ENCODE peak calls at places on chromosomes 12 and 14, in four cellular contexts. One of them, this sample, is unnamed.

GRCh38 chr12:124940393-124941169 is 26.1 kb upstream of the UBC start:
- DNase-seq in cardiac muscle cell: peak; percentile 93
- DNase-seq in fibroblast of villous mesenchyme: peak; percentile 93
- DNase-seq in AG04450: peak; percentile 74
- DNase-seq in this sample: peak; percentile 97

GRCh38 chr12:8065991-8066594 is at the start of gene C3AR1:
- DNase-seq in cardiac muscle cell: peak; percentile 73
- DNase-seq in AG04450: no peak
- DNase-seq in fibroblast of villous mesenchyme: peak; percentile 82
- DNase-seq in this sample: peak; percentile 64

GRCh38 chr14:70709726-70710382 is 68.1 kb downstream of the TTC9 start:
- DNase-seq in AG04450: no peak
- DNase-seq in fibroblast of villous mesenchyme: no peak
- DNase-seq in cardiac muscle cell: no peak
- DNase-seq in this sample: no peak

GRCh38 chr12:49649892-49650291 is 26.5 kb downstream of the PRPF40B start:
- DNase-seq in fibroblast of villous mesenchyme: no peak
- DNase-seq in AG04450: no peak
- DNase-seq in cardiac muscle cell: no peak
- DNase-seq in this sample: no peak

GRCh38 chr14:100679707-100680438 is 46.8 kb upstream of the DLK1 start:
- DNase-seq in AG04450: peak; percentile 27
- DNase-seq in fibroblast of villous mesenchyme: peak; percentile 96
- DNase-seq in cardiac muscle cell: peak; percentile 82
- DNase-seq in this sample: peak; percentile 93

GRCh38 chr12:13504074-13504473 is 307.5 kb downstream of the EMP1 start:
- DNase-seq in fibroblast of villous mesenchyme: no peak
- DNase-seq in cardiac muscle cell: peak; percentile 5
- DNase-seq in AG04450: no peak
- DNase-seq in this sample: no peak

GRCh38 chr12:68609955-68610434 is 704 bp upstream of the RAP1B start:
- DNase-seq in fibroblast of villous mesenchyme: no peak
- DNase-seq in AG04450: no peak
- DNase-seq in cardiac muscle cell: peak; percentile 55
- DNase-seq in this sample: no peak

GRCh38 chr12:12724421-12725085 is 7.4 kb downstream of the CDKN1B start:
- DNase-seq in cardiac muscle cell: peak; percentile 18
- DNase-seq in fibroblast of villous mesenchyme: peak; percentile 28
- DNase-seq in AG04450: no peak
- DNase-seq in this sample: no peak

GRCh38 chr12:85468356-85469157 is 188.5 kb downstream of the ALX1 start:
- DNase-seq in cardiac muscle cell: peak; percentile 76
- DNase-seq in AG04450: peak; percentile 8
- DNase-seq in fibroblast of villous mesenchyme: peak; percentile 74
- DNase-seq in this sample: peak; percentile 18

GRCh38 chr14:106665814-106666213 is 1139.4 kb downstream of the TMEM121 start:
- DNase-seq in fibroblast of villous mesenchyme: no peak
- DNase-seq in cardiac muscle cell: no peak
- DNase-seq in AG04450: no peak
- DNase-seq in this sample: no peak
- TF ChIP-seq CTCF in fibroblast of villous mesenchyme: no peak
- TF ChIP-seq CTCF in cardiac muscle cell: no peak
- TF ChIP-seq CTCF in AG04450: no peak
- TF ChIP-seq CTCF in this sample: no peak

GRCh38 chr14:63524537-63525155 is 18.5 kb downstream of the PPP2R5E start:
- DNase-seq in AG04450: no peak
- DNase-seq in cardiac muscle cell: no peak
- DNase-seq in fibroblast of villous mesenchyme: no peak
- DNase-seq in this sample: no peak
- H3K4me3 ChIP-seq in AG04450: no peak overlapping the region
- H3K4me3 ChIP-seq in cardiac muscle cell: no peak overlapping the region
- H3K4me3 ChIP-seq in fibroblast of villous mesenchyme: no peak overlapping the region
- H3K4me3 ChIP-seq in this sample: no peak overlapping the region

GRCh38 chr12:115820661-115821060 is 456.8 kb downstream of the MED13L start:
- DNase-seq in cardiac muscle cell: no peak
- DNase-seq in AG04450: no peak
- DNase-seq in fibroblast of villous mesenchyme: no peak
- DNase-seq in this sample: no peak
- TF ChIP-seq CTCF in cardiac muscle cell: no peak
- TF ChIP-seq CTCF in AG04450: no peak
- TF ChIP-seq CTCF in fibroblast of villous mesenchyme: no peak
- TF ChIP-seq CTCF in this sample: no peak

DNA sequence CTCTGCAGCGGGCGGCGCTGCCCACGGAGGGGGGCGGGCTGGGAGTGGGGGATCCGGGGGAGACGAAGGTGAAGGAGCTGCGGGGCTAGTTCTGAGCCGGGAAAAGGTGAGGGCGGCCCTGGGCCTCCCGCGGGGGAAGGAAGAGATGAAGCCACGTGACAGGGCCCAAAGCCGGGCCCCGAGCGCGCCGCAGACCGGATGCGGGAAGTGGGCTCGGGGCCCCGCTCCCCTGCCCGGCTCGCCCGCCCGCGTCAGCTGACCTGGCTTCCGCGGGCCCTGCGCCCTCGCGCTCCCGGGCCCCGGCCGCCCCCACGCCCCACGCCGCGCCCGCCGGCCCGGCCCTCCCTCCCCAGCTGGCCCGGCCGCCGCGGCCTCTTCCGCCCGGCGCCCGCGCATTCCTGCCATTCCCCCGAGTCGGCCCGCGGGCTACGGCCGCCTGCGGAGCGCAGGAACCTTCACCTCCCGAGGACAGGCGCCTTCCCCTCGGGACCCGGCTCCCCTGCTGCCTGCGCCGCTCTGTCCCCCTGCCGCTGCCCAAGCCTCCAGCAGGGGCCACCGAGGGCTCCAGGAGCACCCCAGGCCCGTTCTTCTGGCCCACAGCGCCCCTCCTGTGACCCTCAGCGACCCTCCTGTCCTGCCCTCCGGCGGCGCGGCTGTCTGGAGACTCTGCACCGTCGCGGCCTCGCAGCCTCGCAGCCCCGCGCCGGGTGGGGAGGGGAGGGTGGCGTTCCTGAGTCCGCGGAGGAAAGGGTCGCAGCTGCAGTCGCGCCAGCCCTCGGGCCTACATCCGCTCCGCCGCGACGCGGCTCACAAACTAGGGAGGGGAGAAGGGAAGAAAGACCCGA is 20.4 kb downstream of the NINJ2 start:
- DNase-seq in fibroblast of villous mesenchyme: peak; percentile 73
- DNase-seq in cardiac muscle cell: peak; percentile 90
- DNase-seq in AG04450: no peak
- DNase-seq in this sample: peak; percentile 60
- H3K4me3 ChIP-seq in fibroblast of villous mesenchyme: peak overlapping the region; percentile 59
- H3K4me3 ChIP-seq in cardiac muscle cell: peak overlapping the region; percentile 29
- H3K4me3 ChIP-seq in AG04450: peak overlapping the region; percentile 58
- H3K4me3 ChIP-seq in this sample: peak overlapping the region; percentile 57

DNA sequence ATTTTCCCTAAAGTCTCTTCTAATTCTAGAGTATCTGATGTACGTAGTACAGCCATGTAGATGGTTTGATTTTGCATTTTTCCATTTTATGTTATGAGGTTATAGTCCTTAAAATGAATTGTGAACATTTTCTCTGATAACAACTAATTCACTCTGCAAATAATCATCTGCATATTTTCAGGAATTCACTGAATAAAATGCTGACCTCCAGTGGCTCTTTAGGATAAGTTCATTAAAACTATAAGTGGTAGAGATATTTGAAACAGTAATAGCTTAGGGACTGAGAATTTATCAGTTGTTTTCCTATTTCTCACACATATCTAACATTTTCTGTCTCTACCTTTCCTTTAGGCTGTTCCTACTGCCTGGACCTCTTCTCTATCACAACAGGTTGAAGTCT is 4.4 kb downstream of the MSRB3 start:
- DNase-seq in fibroblast of villous mesenchyme: no peak
- DNase-seq in AG04450: no peak
- DNase-seq in cardiac muscle cell: no peak
- DNase-seq in this sample: peak; percentile 40
- TF ChIP-seq CTCF in fibroblast of villous mesenchyme: no peak
- TF ChIP-seq CTCF in AG04450: peak; percentile 21
- TF ChIP-seq CTCF in cardiac muscle cell: no peak
- TF ChIP-seq CTCF in this sample: peak; percentile 2

GRCh38 chr12:10365716-10366433 is 24.0 kb downstream of the KLRK1 start:
- DNase-seq in fibroblast of villous mesenchyme: peak; percentile 22
- DNase-seq in AG04450: no peak
- DNase-seq in cardiac muscle cell: peak; percentile 31
- DNase-seq in this sample: no peak
- H3K4me3 ChIP-seq in fibroblast of villous mesenchyme: peak overlapping the region; percentile 71
- H3K4me3 ChIP-seq in AG04450: peak overlapping the region; percentile 72
- H3K4me3 ChIP-seq in cardiac muscle cell: peak overlapping the region; percentile 34
- H3K4me3 ChIP-seq in this sample: peak overlapping the region; percentile 75

GRCh38 chr12:132459270-132459669 is 30.7 kb upstream of the FBRSL1 start:
- DNase-seq in fibroblast of villous mesenchyme: no peak
- DNase-seq in AG04450: no peak
- DNase-seq in cardiac muscle cell: no peak
- DNase-seq in this sample: no peak

GRCh38 chr12:132458441-132459225 is 31.3 kb upstream of the FBRSL1 start:
- DNase-seq in cardiac muscle cell: no peak
- DNase-seq in fibroblast of villous mesenchyme: no peak
- DNase-seq in AG04450: no peak
- DNase-seq in this sample: no peak

GRCh38 chr12:132462778-132463177 is 27.2 kb upstream of the FBRSL1 start:
- DNase-seq in cardiac muscle cell: no peak
- DNase-seq in fibroblast of villous mesenchyme: no peak
- DNase-seq in AG04450: no peak
- DNase-seq in this sample: no peak

GRCh38 chr12:132461526-132461925 is 28.4 kb upstream of the FBRSL1 start:
- DNase-seq in cardiac muscle cell: no peak
- DNase-seq in fibroblast of villous mesenchyme: no peak
- DNase-seq in AG04450: no peak
- DNase-seq in this sample: no peak

GRCh38 chr12:132460571-132460970 is 29.4 kb upstream of the FBRSL1 start:
- DNase-seq in fibroblast of villous mesenchyme: no peak
- DNase-seq in cardiac muscle cell: no peak
- DNase-seq in AG04450: no peak
- DNase-seq in this sample: no peak
- TF ChIP-seq CTCF in fibroblast of villous mesenchyme: no peak
- TF ChIP-seq CTCF in cardiac muscle cell: peak; percentile 16
- TF ChIP-seq CTCF in AG04450: peak; percentile 27
- TF ChIP-seq CTCF in this sample: no peak

GRCh38 chr12:52426034-52426433 is 8.1 kb downstream of the KRT75 start:
- DNase-seq in fibroblast of villous mesenchyme: no peak
- DNase-seq in cardiac muscle cell: no peak
- DNase-seq in AG04450: no peak
- DNase-seq in this sample: no peak
- H3K4me3 ChIP-seq in fibroblast of villous mesenchyme: no peak overlapping the region
- H3K4me3 ChIP-seq in cardiac muscle cell: no peak overlapping the region
- H3K4me3 ChIP-seq in AG04450: no peak overlapping the region
- H3K4me3 ChIP-seq in this sample: no peak overlapping the region

GRCh38 chr12:46264057-46264456 is 4.8 kb downstream of the SLC38A1 start:
- DNase-seq in cardiac muscle cell: no peak
- DNase-seq in fibroblast of villous mesenchyme: no peak
- DNase-seq in AG04450: no peak
- DNase-seq in this sample: no peak

GRCh38 chr12:46265102-46265501 is 3.7 kb downstream of the SLC38A1 start:
- DNase-seq in cardiac muscle cell: no peak
- DNase-seq in AG04450: no peak
- DNase-seq in fibroblast of villous mesenchyme: no peak
- DNase-seq in this sample: no peak

GRCh38 chr12:46266382-46266791 is 2.5 kb downstream of the SLC38A1 start:
- DNase-seq in cardiac muscle cell: peak; percentile 53
- DNase-seq in fibroblast of villous mesenchyme: peak; percentile 55
- DNase-seq in AG04450: no peak
- DNase-seq in this sample: peak; percentile 76

GRCh38 chr12:46266869-46267617 is 1.8 kb downstream of the SLC38A1 start:
- DNase-seq in AG04450: no peak
- DNase-seq in cardiac muscle cell: peak; percentile 74
- DNase-seq in fibroblast of villous mesenchyme: peak; percentile 59
- DNase-seq in this sample: peak; percentile 73

DNA sequence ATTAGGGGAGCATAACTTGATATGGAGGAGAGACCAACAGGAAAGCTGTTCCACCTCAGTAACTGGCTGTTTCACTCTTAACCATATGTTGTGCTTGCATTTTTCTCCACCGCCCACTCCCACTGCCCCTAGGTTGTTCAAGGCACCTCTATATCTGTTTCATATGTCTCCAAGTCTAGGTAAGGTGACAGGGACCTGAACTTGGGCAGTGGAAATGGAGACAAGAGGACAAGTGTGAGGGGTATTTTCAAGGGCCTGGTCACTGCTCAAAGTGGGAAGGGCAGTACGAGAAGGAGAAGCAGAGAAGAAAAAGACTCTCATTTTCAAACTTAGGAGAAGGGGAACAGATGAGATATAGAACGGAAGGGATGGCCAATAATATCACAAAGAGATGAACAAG is 3.1 kb downstream of the SLC38A1 start:
- DNase-seq in AG04450: no peak
- DNase-seq in cardiac muscle cell: no peak
- DNase-seq in fibroblast of villous mesenchyme: no peak
- DNase-seq in this sample: no peak
- TF ChIP-seq CTCF in AG04450: no peak
- TF ChIP-seq CTCF in cardiac muscle cell: no peak
- TF ChIP-seq CTCF in fibroblast of villous mesenchyme: no peak
- TF ChIP-seq CTCF in this sample: no peak

DNA sequence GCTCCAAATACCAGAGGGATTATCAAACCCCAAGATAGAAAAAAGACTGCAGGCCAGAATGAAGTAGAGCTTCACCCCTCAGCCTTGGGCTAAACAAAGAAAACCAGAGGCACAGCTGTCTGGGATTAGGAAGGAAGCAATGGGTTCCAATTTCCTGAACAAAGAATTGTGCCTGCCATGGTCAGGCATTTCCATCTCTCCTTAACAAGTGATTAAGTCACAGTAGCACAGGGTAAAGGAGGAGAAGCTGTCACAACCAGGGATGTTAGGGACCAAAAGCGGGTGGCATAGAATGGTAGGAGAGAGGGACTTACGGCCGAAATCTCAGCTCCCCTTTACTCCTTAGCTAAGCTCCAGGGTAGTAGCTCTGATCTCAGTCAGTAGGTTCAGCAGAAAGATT is 33.9 kb downstream of the SPTLC2 start:
- DNase-seq in AG04450: no peak
- DNase-seq in cardiac muscle cell: no peak
- DNase-seq in fibroblast of villous mesenchyme: peak; percentile 80
- DNase-seq in this sample: peak; percentile 18
- H3K4me3 ChIP-seq in AG04450: no peak overlapping the region
- H3K4me3 ChIP-seq in cardiac muscle cell: no peak overlapping the region
- H3K4me3 ChIP-seq in fibroblast of villous mesenchyme: no peak overlapping the region
- H3K4me3 ChIP-seq in this sample: no peak overlapping the region